ENCODE peak calls at places on chromosome 5, in four cellular contexts. Y, X, D and Z are unnamed samples.

GRCh38 chr5:59542841-59543825 is 350.4 kb downstream of the PDE4D start:
- DNase-seq in D (no peak), Y (peak; percentile 39), X (no peak), Z (no peak)

GRCh38 chr5:36744678-36745659 is 131.6 kb upstream of the NIPBL start:
- DNase-seq in Y (peak; percentile 90), X (peak; percentile 51), D (no peak), Z (no peak)

GRCh38 chr5:14193496-14193895 is 50.4 kb downstream of the TRIO start:
- DNase-seq in X (no peak), Y (no peak), D (no peak), Z (no peak)

GRCh38 chr5:166720026-166720425 is 1571.4 kb upstream of the WWC1 start:
- DNase-seq in D (no peak), X (no peak), Y (no peak), Z (no peak)

GRCh38 chr5:78671609-78672008 is 23.0 kb upstream of the LHFPL2 start:
- DNase-seq in D (no peak), Y (no peak), X (no peak), Z (no peak)

GRCh38 chr5:179060116-179061008 is at the start of gene ZNF354C:
- DNase-seq in X (peak; percentile 92), D (peak; percentile 96), Y (peak; percentile 86), Z (peak; percentile 77)

GRCh38 chr5:145975361-145976066 is 39.1 kb downstream of the SH3RF2 start:
- DNase-seq in D (no peak), X (no peak), Y (no peak), Z (no peak)

GRCh38 chr5:10736354-10736753 is 24.7 kb downstream of the DAP start:
- DNase-seq in Y (no peak), D (no peak), X (no peak), Z (no peak)

GRCh38 chr5:142618125-142618524 is 67.8 kb downstream of the FGF1 start:
- DNase-seq in X (no peak), Y (no peak), D (no peak), Z (peak; percentile 9)

GRCh38 chr5:158682631-158683030 is 417.1 kb downstream of the EBF1 start:
- DNase-seq in D (no peak), Y (no peak), X (no peak), Z (no peak)

GRCh38 chr5:124748687-124749594 is 2.5 kb upstream of the ZNF608 start:
- DNase-seq in X (no peak), Y (peak; percentile 92), D (no peak), Z (no peak)

GRCh38 chr5:98836175-98836574 is 62.7 kb downstream of the RGMB start:
- DNase-seq in Y (no peak), X (no peak), D (no peak), Z (no peak)

GRCh38 chr5:93890657-93891056 is 149.3 kb upstream of the POU5F2 start:
- DNase-seq in X (no peak), Y (no peak), D (no peak), Z (no peak)

GRCh38 chr5:90488791-90489190 is 14.1 kb downstream of the POLR3G start:
- DNase-seq in Y (no peak), D (no peak), X (no peak), Z (no peak)

GRCh38 chr5:169433221-169433651 is 132.3 kb upstream of the SLIT3 start:
- DNase-seq in D (no peak), X (no peak), Y (no peak), Z (no peak)

GRCh38 chr5:137453476-137454080 is 45.5 kb downstream of the SPOCK1 start:
- DNase-seq in Y (peak; percentile 14), X (no peak), D (no peak), Z (no peak)

GRCh38 chr5:181187500-181188213 is 17.3 kb downstream of the TRIM7 start:
- DNase-seq in Y (peak; percentile 69), X (peak; percentile 63), D (no peak), Z (peak; percentile 52)

GRCh38 chr5:125612356-125613149 is 810.7 kb upstream of the GRAMD2B start:
- DNase-seq in X (no peak), Y (no peak), D (no peak), Z (no peak)

GRCh38 chr5:154325566-154325965 is 120.2 kb upstream of the SAP30L start:
- DNase-seq in Y (no peak), X (no peak), D (no peak), Z (no peak)

GRCh38 chr5:142904421-142904820 is 134.2 kb downstream of the ARHGAP26 start:
- DNase-seq in D (no peak), X (no peak), Y (no peak), Z (no peak)